ENCODE peak calls at places on chromosomes 11 and 22, in eight cellular contexts. One of them, this sample, is unnamed.

GRCh38 chr22:49522582-49523373 is 304.9 kb downstream of the BRD1 start:
- DNase-seq in prostate gland: no peak
- DNase-seq in left ventricle myocardium inferior: no peak
- DNase-seq in PC-9: no peak
- DNase-seq in A549: no peak
- DNase-seq in IMR-90: no peak
- DNase-seq in fibroblast of lung: no peak
- DNase-seq in CD8-positive, alpha-beta T cell: no peak
- DNase-seq in this sample: no peak

GRCh38 chr11:1081601-1082311 is 7.1 kb downstream of the MUC2 start:
- DNase-seq in prostate gland: no peak
- DNase-seq in left ventricle myocardium inferior: no peak
- DNase-seq in PC-9: no peak
- DNase-seq in A549: no peak
- DNase-seq in IMR-90: no peak
- DNase-seq in fibroblast of lung: no peak
- DNase-seq in CD8-positive, alpha-beta T cell: no peak
- DNase-seq in this sample: no peak

GRCh38 chr11:5625281-5625680 is 480 bp downstream of the TRIM34 start:
- DNase-seq in prostate gland: no peak
- DNase-seq in left ventricle myocardium inferior: no peak
- DNase-seq in PC-9: no peak
- DNase-seq in A549: no peak
- DNase-seq in IMR-90: no peak
- DNase-seq in fibroblast of lung: no peak
- DNase-seq in CD8-positive, alpha-beta T cell: peak; percentile 12
- DNase-seq in this sample: no peak

GRCh38 chr22:19658057-19658966 is 56.0 kb upstream of the SEPTIN5 start:
- DNase-seq in prostate gland: no peak
- DNase-seq in left ventricle myocardium inferior: no peak
- DNase-seq in PC-9: no peak
- DNase-seq in A549: no peak
- DNase-seq in IMR-90: no peak
- DNase-seq in fibroblast of lung: no peak
- DNase-seq in CD8-positive, alpha-beta T cell: no peak
- DNase-seq in this sample: no peak

GRCh38 chr22:23178512-23179254 is 1.6 kb upstream of the BCR start:
- DNase-seq in prostate gland: peak; percentile 47
- DNase-seq in left ventricle myocardium inferior: peak; percentile 64
- DNase-seq in PC-9: peak; percentile 51
- DNase-seq in A549: peak; percentile 63
- DNase-seq in IMR-90: peak; percentile 38
- DNase-seq in fibroblast of lung: peak; percentile 26
- DNase-seq in CD8-positive, alpha-beta T cell: peak; percentile 70
- DNase-seq in this sample: peak; percentile 75

GRCh38 chr22:32996702-32997101 is 61.5 kb downstream of the SYN3 start:
- DNase-seq in prostate gland: peak; percentile 37
- DNase-seq in left ventricle myocardium inferior: peak; percentile 78
- DNase-seq in PC-9: peak; percentile 78
- DNase-seq in A549: no peak
- DNase-seq in IMR-90: no peak
- DNase-seq in fibroblast of lung: peak; percentile 19
- DNase-seq in CD8-positive, alpha-beta T cell: no peak
- DNase-seq in this sample: no peak

GRCh38 chr11:76623171-76623883 is 47.2 kb downstream of the LRRC32 start:
- DNase-seq in prostate gland: no peak
- DNase-seq in left ventricle myocardium inferior: no peak
- DNase-seq in PC-9: no peak
- DNase-seq in A549: no peak
- DNase-seq in IMR-90: peak; percentile 72
- DNase-seq in fibroblast of lung: peak; percentile 81
- DNase-seq in CD8-positive, alpha-beta T cell: no peak
- DNase-seq in this sample: no peak

GRCh38 chr11:78575478-78575877 is 814 bp upstream of the NARS2 start:
- DNase-seq in prostate gland: no peak
- DNase-seq in left ventricle myocardium inferior: no peak
- DNase-seq in PC-9: no peak
- DNase-seq in A549: no peak
- DNase-seq in IMR-90: no peak
- DNase-seq in fibroblast of lung: no peak
- DNase-seq in CD8-positive, alpha-beta T cell: no peak
- DNase-seq in this sample: no peak

GRCh38 chr11:131661137-131661536 is 290.7 kb downstream of the NTM start:
- DNase-seq in prostate gland: no peak
- DNase-seq in left ventricle myocardium inferior: no peak
- DNase-seq in PC-9: no peak
- DNase-seq in A549: no peak
- DNase-seq in IMR-90: peak; percentile 32
- DNase-seq in fibroblast of lung: peak; percentile 83
- DNase-seq in CD8-positive, alpha-beta T cell: no peak
- DNase-seq in this sample: no peak

GRCh38 chr11:26993965-26994446 is at the start of gene FIBIN:
- DNase-seq in prostate gland: no peak
- DNase-seq in left ventricle myocardium inferior: peak; percentile 22
- DNase-seq in PC-9: no peak
- DNase-seq in A549: no peak
- DNase-seq in IMR-90: peak; percentile 70
- DNase-seq in fibroblast of lung: peak; percentile 76
- DNase-seq in CD8-positive, alpha-beta T cell: no peak
- DNase-seq in this sample: no peak

GRCh38 chr11:119148855-119149370 is at the start of gene ABCG4:
- DNase-seq in prostate gland: no peak
- DNase-seq in left ventricle myocardium inferior: peak; percentile 27
- DNase-seq in PC-9: no peak
- DNase-seq in A549: no peak
- DNase-seq in IMR-90: no peak
- DNase-seq in fibroblast of lung: no peak
- DNase-seq in CD8-positive, alpha-beta T cell: peak; percentile 17
- DNase-seq in this sample: peak; percentile 29

GRCh38 chr11:85941380-85941973 is 86.3 kb downstream of the CCDC83 start:
- DNase-seq in prostate gland: peak; percentile 37
- DNase-seq in left ventricle myocardium inferior: no peak
- DNase-seq in PC-9: peak; percentile 22
- DNase-seq in A549: peak; percentile 47
- DNase-seq in IMR-90: peak; percentile 74
- DNase-seq in fibroblast of lung: peak; percentile 58
- DNase-seq in CD8-positive, alpha-beta T cell: no peak
- DNase-seq in this sample: peak; percentile 40
- TF ChIP-seq CTCF in prostate gland: no peak
- TF ChIP-seq CTCF in left ventricle myocardium inferior: peak; percentile 85
- TF ChIP-seq CTCF in PC-9: peak; percentile 69
- TF ChIP-seq CTCF in A549: peak; percentile 52
- TF ChIP-seq CTCF in IMR-90: peak; percentile 74
- TF ChIP-seq CTCF in fibroblast of lung: peak; percentile 66
- TF ChIP-seq CTCF in CD8-positive, alpha-beta T cell: no peak
- TF ChIP-seq CTCF in this sample: no peak

GRCh38 chr11:64758330-64759079 is 1.3 kb downstream of the PYGM start:
- DNase-seq in prostate gland: no peak
- DNase-seq in left ventricle myocardium inferior: no peak
- DNase-seq in PC-9: no peak
- DNase-seq in A549: no peak
- DNase-seq in IMR-90: no peak
- DNase-seq in fibroblast of lung: no peak
- DNase-seq in CD8-positive, alpha-beta T cell: no peak
- DNase-seq in this sample: no peak

GRCh38 chr11:64759722-64760719 is at the start of gene PYGM:
- DNase-seq in prostate gland: no peak
- DNase-seq in left ventricle myocardium inferior: peak; percentile 89
- DNase-seq in PC-9: no peak
- DNase-seq in A549: no peak
- DNase-seq in IMR-90: no peak
- DNase-seq in fibroblast of lung: peak; percentile 36
- DNase-seq in CD8-positive, alpha-beta T cell: no peak
- DNase-seq in this sample: no peak

GRCh38 chr11:64760759-64761417 is 1.1 kb upstream of the PYGM start:
- DNase-seq in prostate gland: no peak
- DNase-seq in left ventricle myocardium inferior: no peak
- DNase-seq in PC-9: no peak
- DNase-seq in A549: no peak
- DNase-seq in IMR-90: no peak
- DNase-seq in fibroblast of lung: no peak
- DNase-seq in CD8-positive, alpha-beta T cell: no peak
- DNase-seq in this sample: no peak

GRCh38 chr11:64757549-64758329 is 2.0 kb downstream of the PYGM start:
- DNase-seq in prostate gland: no peak
- DNase-seq in left ventricle myocardium inferior: no peak
- DNase-seq in PC-9: no peak
- DNase-seq in A549: no peak
- DNase-seq in IMR-90: no peak
- DNase-seq in fibroblast of lung: no peak
- DNase-seq in CD8-positive, alpha-beta T cell: no peak
- DNase-seq in this sample: no peak

GRCh38 chr11:64759131-64759721 is 548 bp downstream of the PYGM start:
- DNase-seq in prostate gland: no peak
- DNase-seq in left ventricle myocardium inferior: no peak
- DNase-seq in PC-9: no peak
- DNase-seq in A549: no peak
- DNase-seq in IMR-90: no peak
- DNase-seq in fibroblast of lung: no peak
- DNase-seq in CD8-positive, alpha-beta T cell: no peak
- DNase-seq in this sample: no peak
- H3K4me1 ChIP-seq in prostate gland: peaks cover 6% of the 10 kb centered on the region
- H3K4me1 ChIP-seq in left ventricle myocardium inferior: peaks cover 66% of the 10 kb centered on the region
- H3K4me1 ChIP-seq in PC-9: no peaks in the 10 kb centered on the region
- H3K4me1 ChIP-seq in A549: peaks cover 5% of the 10 kb centered on the region
- H3K4me1 ChIP-seq in IMR-90: peaks cover 17% of the 10 kb centered on the region
- H3K4me1 ChIP-seq in fibroblast of lung: peaks cover 26% of the 10 kb centered on the region
- H3K4me1 ChIP-seq in CD8-positive, alpha-beta T cell: peaks cover 86% of the 10 kb centered on the region
- H3K4me1 ChIP-seq in this sample: peaks cover 60% of the 10 kb centered on the region

GRCh38 chr11:8566613-8567210 is 27.3 kb downstream of the STK33 start:
- DNase-seq in prostate gland: no peak
- DNase-seq in left ventricle myocardium inferior: no peak
- DNase-seq in PC-9: no peak
- DNase-seq in A549: no peak
- DNase-seq in IMR-90: peak; percentile 48
- DNase-seq in fibroblast of lung: peak; percentile 34
- DNase-seq in CD8-positive, alpha-beta T cell: no peak
- DNase-seq in this sample: no peak

GRCh38 chr11:8561461-8561860 is 32.6 kb downstream of the STK33 start:
- DNase-seq in prostate gland: no peak
- DNase-seq in left ventricle myocardium inferior: no peak
- DNase-seq in PC-9: no peak
- DNase-seq in A549: no peak
- DNase-seq in IMR-90: no peak
- DNase-seq in fibroblast of lung: no peak
- DNase-seq in CD8-positive, alpha-beta T cell: no peak
- DNase-seq in this sample: no peak

GRCh38 chr11:8567597-8568198 is 26.3 kb downstream of the STK33 start:
- DNase-seq in prostate gland: no peak
- DNase-seq in left ventricle myocardium inferior: no peak
- DNase-seq in PC-9: no peak
- DNase-seq in A549: no peak
- DNase-seq in IMR-90: peak; percentile 20
- DNase-seq in fibroblast of lung: peak; percentile 67
- DNase-seq in CD8-positive, alpha-beta T cell: no peak
- DNase-seq in this sample: no peak

GRCh38 chr11:8564526-8564925 is 29.5 kb downstream of the STK33 start:
- DNase-seq in prostate gland: no peak
- DNase-seq in left ventricle myocardium inferior: no peak
- DNase-seq in PC-9: no peak
- DNase-seq in A549: no peak
- DNase-seq in IMR-90: no peak
- DNase-seq in fibroblast of lung: no peak
- DNase-seq in CD8-positive, alpha-beta T cell: no peak
- DNase-seq in this sample: no peak
- TF ChIP-seq CTCF in prostate gland: no peak
- TF ChIP-seq CTCF in left ventricle myocardium inferior: no peak
- TF ChIP-seq CTCF in PC-9: no peak
- TF ChIP-seq CTCF in A549: no peak
- TF ChIP-seq CTCF in IMR-90: no peak
- TF ChIP-seq CTCF in fibroblast of lung: no peak
- TF ChIP-seq CTCF in CD8-positive, alpha-beta T cell: no peak
- TF ChIP-seq CTCF in this sample: no peak

GRCh38 chr11:35622070-35622469 is 3.8 kb downstream of the FJX1 start:
- DNase-seq in prostate gland: peak; percentile 53
- DNase-seq in left ventricle myocardium inferior: no peak
- DNase-seq in PC-9: peak; percentile 44
- DNase-seq in A549: no peak
- DNase-seq in IMR-90: peak; percentile 84
- DNase-seq in fibroblast of lung: peak; percentile 92
- DNase-seq in CD8-positive, alpha-beta T cell: no peak
- DNase-seq in this sample: no peak

GRCh38 chr11:35623708-35624168 is 5.5 kb downstream of the FJX1 start:
- DNase-seq in prostate gland: no peak
- DNase-seq in left ventricle myocardium inferior: no peak
- DNase-seq in PC-9: no peak
- DNase-seq in A549: no peak
- DNase-seq in IMR-90: peak; percentile 94
- DNase-seq in fibroblast of lung: peak; percentile 93
- DNase-seq in CD8-positive, alpha-beta T cell: no peak
- DNase-seq in this sample: no peak

GRCh38 chr11:35629511-35629910 is 11.3 kb downstream of the FJX1 start:
- DNase-seq in prostate gland: no peak
- DNase-seq in left ventricle myocardium inferior: no peak
- DNase-seq in PC-9: no peak
- DNase-seq in A549: no peak
- DNase-seq in IMR-90: no peak
- DNase-seq in fibroblast of lung: no peak
- DNase-seq in CD8-positive, alpha-beta T cell: no peak
- DNase-seq in this sample: no peak

GRCh38 chr11:35629914-35630313 is 11.7 kb downstream of the FJX1 start:
- DNase-seq in prostate gland: no peak
- DNase-seq in left ventricle myocardium inferior: no peak
- DNase-seq in PC-9: peak; percentile 79
- DNase-seq in A549: peak; percentile 59
- DNase-seq in IMR-90: peak; percentile 100
- DNase-seq in fibroblast of lung: peak; percentile 100
- DNase-seq in CD8-positive, alpha-beta T cell: no peak
- DNase-seq in this sample: no peak

GRCh38 chr11:35626511-35626910 is 8.3 kb downstream of the FJX1 start:
- DNase-seq in prostate gland: no peak
- DNase-seq in left ventricle myocardium inferior: no peak
- DNase-seq in PC-9: no peak
- DNase-seq in A549: no peak
- DNase-seq in IMR-90: no peak
- DNase-seq in fibroblast of lung: no peak
- DNase-seq in CD8-positive, alpha-beta T cell: no peak
- DNase-seq in this sample: no peak
- H3K4me1 ChIP-seq in prostate gland: peaks cover 3% of the 10 kb centered on the region
- H3K4me1 ChIP-seq in left ventricle myocardium inferior: peaks cover 18% of the 10 kb centered on the region
- H3K4me1 ChIP-seq in PC-9: peaks cover 32% of the 10 kb centered on the region
- H3K4me1 ChIP-seq in A549: peaks cover 30% of the 10 kb centered on the region
- H3K4me1 ChIP-seq in IMR-90: peaks cover 19% of the 10 kb centered on the region
- H3K4me1 ChIP-seq in fibroblast of lung: peaks cover 14% of the 10 kb centered on the region
- H3K4me1 ChIP-seq in CD8-positive, alpha-beta T cell: no peaks in the 10 kb centered on the region
- H3K4me1 ChIP-seq in this sample: peaks cover 10% of the 10 kb centered on the region

GRCh38 chr22:39928556-39929401 is 27.9 kb downstream of the GRAP2 start:
- DNase-seq in prostate gland: no peak
- DNase-seq in left ventricle myocardium inferior: no peak
- DNase-seq in PC-9: no peak
- DNase-seq in A549: no peak
- DNase-seq in IMR-90: no peak
- DNase-seq in fibroblast of lung: no peak
- DNase-seq in CD8-positive, alpha-beta T cell: no peak
- DNase-seq in this sample: no peak
- TF ChIP-seq CTCF in prostate gland: no peak
- TF ChIP-seq CTCF in left ventricle myocardium inferior: no peak
- TF ChIP-seq CTCF in PC-9: no peak
- TF ChIP-seq CTCF in A549: no peak
- TF ChIP-seq CTCF in IMR-90: no peak
- TF ChIP-seq CTCF in fibroblast of lung: no peak
- TF ChIP-seq CTCF in CD8-positive, alpha-beta T cell: no peak
- TF ChIP-seq CTCF in this sample: no peak